ENCODE peak calls at places on chromosomes 1 and 21, in eight cellular contexts. U is RWPE2; N is SK-N-SH; T is brain microvascular endothelial cell; M is neural progenitor cell; H is heart left ventricle; V is dorsolateral prefrontal cortex; W is CD4-positive, alpha-beta T cell. E is an unnamed sample.

GRCh38 chr21:45539796-45540600 is 2.2 kb downstream of the SLC19A1 start:
- DNase-seq in U (peak), N (no peak), T (no peak), M (no peak), H (peak), V (no peak), W (no peak), E (no peak)

GRCh38 chr1:33455537-33456301 is 16.7 kb upstream of the ZSCAN20 start:
- DNase-seq in U (no peak), N (peak), T (peak), M (peak), H (no peak), V (peak), W (peak), E (peak)

GRCh38 chr1:99621340-99621901 is 24.5 kb upstream of the PALMD start:
- DNase-seq in U (peak), N (no peak), T (peak), M (no peak), H (no peak), V (no peak), W (no peak), E (peak)

GRCh38 chr1:63004868-63005267 is 220.9 kb downstream of the ATG4C start:
- DNase-seq in U (no peak), N (peak), T (peak), M (peak), H (no peak), V (no peak), W (no peak), E (no peak)

GRCh38 chr21:45289655-45290515 is 2.2 kb upstream of the POFUT2 start:
- DNase-seq in U (peak), N (peak), T (no peak), M (no peak), H (no peak), V (no peak), W (no peak), E (no peak)

GRCh38 chr21:27674037-27674436 is 707.1 kb upstream of the ADAMTS5 start:
- DNase-seq in U (no peak), N (no peak), T (peak), M (no peak), H (no peak), V (no peak), W (no peak), E (peak)

GRCh38 chr1:210244746-210245367 is 12.3 kb downstream of the SERTAD4 start:
- DNase-seq in U (no peak), N (no peak), T (no peak), M (no peak), H (no peak), V (no peak), W (no peak), E (no peak)

GRCh38 chr1:160093624-160094290 is 4.7 kb downstream of the IGSF8 start:
- DNase-seq in U (no peak), N (no peak), T (no peak), M (no peak), H (no peak), V (no peak), W (no peak), E (no peak)

GRCh38 chr1:8040586-8040985 is 14.5 kb upstream of the ERRFI1 start:
- DNase-seq in U (peak), N (no peak), T (peak), M (no peak), H (peak), V (peak), W (no peak), E (peak)

DNA sequence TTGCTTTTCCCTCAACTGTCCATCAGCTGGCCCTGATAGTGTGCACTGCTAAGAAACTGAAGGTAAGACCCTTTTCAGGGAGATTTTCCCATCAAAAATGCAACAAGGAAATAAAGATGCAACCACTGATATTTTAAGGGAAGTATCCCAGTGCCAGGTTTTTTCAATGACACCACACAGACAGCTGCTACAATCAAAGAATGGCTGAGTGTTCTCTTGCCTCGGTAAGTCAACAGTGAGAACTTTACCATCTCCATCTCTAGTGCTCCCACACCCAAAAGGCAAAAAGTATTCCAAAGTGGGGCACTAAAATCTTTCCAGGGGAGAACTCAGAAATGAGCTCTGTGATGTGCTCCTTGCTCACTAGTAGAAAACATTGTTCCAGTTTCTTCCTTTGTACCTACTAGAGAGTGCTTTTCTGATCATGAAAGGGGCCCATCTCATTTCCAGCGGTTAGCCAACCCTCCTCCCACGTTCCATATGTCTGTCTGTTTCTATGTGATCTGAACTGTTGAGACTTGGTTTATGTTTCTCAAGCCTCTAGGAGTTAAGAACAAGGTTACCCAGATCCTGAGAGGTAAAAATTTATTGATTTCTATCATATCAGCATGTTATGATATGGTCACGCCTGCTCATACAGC is 67.6 kb upstream of the NEK2 start:
- DNase-seq in U (no peak), N (no peak), T (no peak), M (no peak), H (no peak), V (no peak), W (no peak), E (no peak)
- H3K27ac ChIP-seq in U (no peak), N (no peak), T (no peak), M (no peak), H (no peak), V (peak), W (no peak), E (no peak)

GRCh38 chr1:21244986-21245687 is 45.1 kb downstream of the ECE1 start:
- DNase-seq in U (no peak), N (peak), T (no peak), M (peak), H (peak), V (no peak), W (no peak), E (no peak)
- TF ChIP-seq CTCF in U (no peak), N (peak), T (peak), M (peak), H (peak), V (no peak), W (peak), E (peak)

DNA sequence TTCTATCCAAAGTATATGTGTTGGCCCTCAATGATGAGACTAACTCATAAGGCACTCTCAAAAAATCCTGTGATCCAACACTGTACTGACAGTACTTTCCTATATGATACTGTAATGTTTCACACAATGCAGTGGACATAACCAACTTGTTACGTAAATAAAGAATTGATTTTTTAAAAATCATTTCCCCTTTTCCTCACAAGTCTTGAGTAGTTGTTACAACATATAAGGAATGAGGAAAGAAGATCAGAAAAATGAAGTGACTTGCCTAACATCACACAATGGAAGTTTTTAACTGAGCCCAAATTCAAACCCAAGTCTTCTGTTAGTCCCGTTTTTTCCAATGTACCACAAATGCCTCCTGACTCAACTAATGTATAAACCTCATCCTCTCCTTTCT is 17.2 kb downstream of the PTP4A2 start:
- DNase-seq in U (no peak), N (no peak), T (no peak), M (no peak), H (no peak), V (no peak), W (no peak), E (no peak)
- H3K27ac ChIP-seq in U (no peak), N (peak), T (no peak), M (no peak), H (no peak), V (peak), W (no peak), E (no peak)

DNA sequence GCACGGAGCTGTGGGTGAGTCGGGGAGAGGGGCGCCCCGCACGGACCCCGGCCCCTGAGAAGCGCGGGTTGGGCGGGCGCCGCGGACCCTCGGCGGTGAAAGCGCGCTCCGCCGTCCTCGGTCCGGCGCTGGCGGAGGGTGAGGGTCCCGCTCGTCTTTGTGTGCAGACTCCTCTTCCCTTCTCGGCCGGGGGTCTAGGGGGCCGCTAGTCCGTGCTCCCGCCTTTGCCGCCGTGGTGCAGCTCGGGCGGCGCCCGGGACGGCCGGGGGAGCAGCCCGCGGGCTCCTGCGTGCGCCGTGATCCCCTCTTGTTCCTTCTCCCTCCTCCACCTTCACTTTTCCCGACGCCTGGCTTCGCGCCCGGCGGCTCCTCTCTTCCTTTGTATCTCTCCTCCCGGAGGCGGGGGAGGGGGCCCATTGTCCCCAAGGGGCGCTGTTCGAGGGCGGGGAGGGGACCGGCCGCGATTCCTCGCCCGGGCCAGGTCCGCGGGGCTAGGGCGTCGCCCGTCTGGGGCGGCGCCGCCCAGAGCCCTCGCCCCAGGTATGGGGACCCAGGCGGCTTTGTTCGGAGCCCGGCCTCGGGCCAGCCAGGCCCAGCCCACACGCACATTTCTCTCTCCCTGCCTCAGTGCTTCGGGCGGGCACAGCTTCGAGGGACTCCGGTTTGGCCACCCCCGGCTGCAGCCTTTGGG is 519 bp downstream of the FNBP1L start:
- DNase-seq in U (no peak), N (peak), T (no peak), M (peak), H (peak), V (no peak), W (peak), E (peak)
- TF ChIP-seq CTCF in U (no peak), N (peak), T (no peak), M (no peak), H (no peak), V (no peak), W (no peak), E (no peak)

DNA sequence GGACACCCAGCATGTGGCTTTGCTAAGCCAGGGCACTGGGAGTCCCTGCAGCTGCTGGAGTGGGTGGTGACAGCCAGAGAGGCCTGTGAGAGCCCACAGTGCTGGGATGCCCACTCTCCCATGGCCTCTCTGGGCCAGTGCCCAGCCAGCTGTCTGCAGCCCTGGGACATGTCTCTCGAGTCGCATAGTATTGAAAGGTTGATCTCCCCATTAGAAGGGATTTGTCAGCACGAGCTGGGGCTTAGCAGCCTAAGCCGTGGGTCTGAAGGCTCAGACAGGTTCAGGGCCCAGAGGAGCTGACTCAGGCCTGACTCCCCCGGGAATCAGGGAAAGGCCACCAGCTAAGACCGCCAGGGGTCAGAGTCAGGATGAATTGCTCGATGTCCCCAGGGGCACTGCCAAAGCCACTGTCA is 53.5 kb downstream of the FOXD2 start:
- DNase-seq in U (no peak), N (no peak), T (no peak), M (peak), H (no peak), V (no peak), W (no peak), E (no peak)
- H3K27ac ChIP-seq in U (no peak), N (no peak), T (no peak), M (no peak), H (no peak), V (no peak), W (no peak), E (no peak)

GRCh38 chr1:109483658-109484518 is at the start of gene ATXN7L2:
- DNase-seq in U (peak), N (peak), T (peak), M (peak), H (peak), V (peak), W (peak), E (peak)

GRCh38 chr1:109481646-109482045 is 2.1 kb upstream of the ATXN7L2 start:
- DNase-seq in U (no peak), N (no peak), T (no peak), M (no peak), H (no peak), V (no peak), W (no peak), E (no peak)

GRCh38 chr1:109482242-109482641 is 1.5 kb upstream of the ATXN7L2 start:
- DNase-seq in U (no peak), N (no peak), T (no peak), M (no peak), H (no peak), V (no peak), W (no peak), E (no peak)

GRCh38 chr1:109484519-109484975 is 842 bp downstream of the ATXN7L2 start:
- DNase-seq in U (no peak), N (no peak), T (no peak), M (peak), H (no peak), V (no peak), W (no peak), E (no peak)

GRCh38 chr1:109482796-109483638 is 688 bp upstream of the ATXN7L2 start:
- DNase-seq in U (no peak), N (peak), T (no peak), M (peak), H (peak), V (peak), W (peak), E (no peak)
- TF ChIP-seq CTCF in U (no peak), N (peak), T (peak), M (peak), H (no peak), V (no peak), W (peak), E (no peak)

E was measured in foreskin keratinocyte.